ENCODE peak calls at places on chromosomes 2 and 18, in seven cellular contexts. F, L, Y, O, I, P and M are unnamed samples.

GRCh38 chr2:46489430-46489829 is 10.1 kb downstream of the TMEM247 start:
- DNase-seq in F (no peak), L (no peak), Y (peak), O (no peak), I (no peak), P (no peak), M (peak)

GRCh38 chr2:70509565-70509964 is 44.1 kb downstream of the TGFA start:
- DNase-seq in F (no peak), L (peak), Y (peak), O (no peak), I (no peak), P (no peak), M (no peak)

GRCh38 chr18:55858661-55859111 is 270.7 kb upstream of the TCF4 start:
- DNase-seq in F (no peak), L (no peak), Y (peak), O (no peak), I (peak), P (no peak), M (no peak)

GRCh38 chr2:121489284-121489683 is 41.4 kb upstream of the RNU4ATAC start:
- DNase-seq in F (no peak), L (peak), Y (peak), O (no peak), I (peak), P (no peak), M (no peak)

GRCh38 chr2:240293865-240294461 is 141.5 kb upstream of the GPC1 start:
- DNase-seq in F (no peak), L (no peak), Y (no peak), O (no peak), I (no peak), P (no peak), M (peak)

GRCh38 chr2:234241656-234242445 is 191.3 kb downstream of the SPP2 start:
- DNase-seq in F (peak), L (no peak), Y (peak), O (peak), I (peak), P (no peak), M (no peak)

GRCh38 chr2:241134711-241135110 is 14.6 kb downstream of the PASK start:
- DNase-seq in F (no peak), L (no peak), Y (no peak), O (no peak), I (no peak), P (no peak), M (no peak)

GRCh38 chr2:75319951-75320350 is 120.6 kb upstream of the TACR1 start:
- DNase-seq in F (no peak), L (no peak), Y (no peak), O (no peak), I (no peak), P (no peak), M (no peak)

GRCh38 chr2:147543056-147543455 is 301.8 kb upstream of the ACVR2A start:
- DNase-seq in F (no peak), L (no peak), Y (peak), O (no peak), I (no peak), P (no peak), M (no peak)

GRCh38 chr2:135030826-135031225 is 16.4 kb downstream of the MAP3K19 start:
- DNase-seq in F (peak), L (no peak), Y (peak), O (no peak), I (peak), P (no peak), M (no peak)

GRCh38 chr2:212611026-212611425 is 72.4 kb upstream of the ERBB4 start:
- DNase-seq in F (no peak), L (no peak), Y (no peak), O (no peak), I (no peak), P (no peak), M (no peak)

GRCh38 chr18:55907352-55908045 is 319.5 kb upstream of the TCF4 start:
- DNase-seq in F (no peak), L (no peak), Y (no peak), O (no peak), I (peak), P (no peak), M (no peak)

GRCh38 chr2:98726735-98727368 is 4.1 kb downstream of the MGAT4A start:
- DNase-seq in F (no peak), L (no peak), Y (no peak), O (no peak), I (no peak), P (no peak), M (no peak)

GRCh38 chr18:59286341-59286740 is 13.1 kb upstream of the RAX start:
- DNase-seq in F (no peak), L (no peak), Y (no peak), O (no peak), I (no peak), P (no peak), M (no peak)

GRCh38 chr2:149191915-149192314 is 138.5 kb upstream of the LYPD6 start:
- DNase-seq in F (no peak), L (no peak), Y (no peak), O (no peak), I (no peak), P (no peak), M (no peak)

GRCh38 chr2:238326801-238327365 is 6.6 kb downstream of the TRAF3IP1 start:
- DNase-seq in F (no peak), L (no peak), Y (no peak), O (no peak), I (no peak), P (no peak), M (no peak)

GRCh38 chr18:2412261-2412660 is 159.0 kb downstream of the METTL4 start:
- DNase-seq in F (no peak), L (no peak), Y (no peak), O (no peak), I (no peak), P (no peak), M (no peak)

GRCh38 chr2:20667531-20668401 is 822 bp downstream of the GDF7 start:
- DNase-seq in F (no peak), L (no peak), Y (no peak), O (no peak), I (no peak), P (no peak), M (no peak)

GRCh38 chr2:43126817-43127207 is 99.6 kb downstream of the ZFP36L2 start:
- DNase-seq in F (no peak), L (no peak), Y (no peak), O (no peak), I (no peak), P (no peak), M (no peak)

GRCh38 chr2:151410485-151410833 is 757 bp downstream of the RIF1 start:
- DNase-seq in F (peak), L (peak), Y (peak), O (no peak), I (no peak), P (peak), M (no peak)

GRCh38 chr2:20419007-20419576 is 27.8 kb upstream of the RHOB start:
- DNase-seq in F (no peak), L (no peak), Y (no peak), O (no peak), I (peak), P (no peak), M (peak)

GRCh38 chr2:162244559-162245031 is 1.4 kb upstream of the FAP start:
- DNase-seq in F (peak), L (no peak), Y (peak), O (peak), I (peak), P (no peak), M (peak)

GRCh38 chr2:56624181-56624580 is 440.4 kb downstream of the CCDC85A start:
- DNase-seq in F (no peak), L (no peak), Y (peak), O (no peak), I (no peak), P (no peak), M (no peak)

GRCh38 chr2:6921321-6921922 is 4.2 kb downstream of the RNF144A start:
- DNase-seq in F (no peak), L (no peak), Y (no peak), O (no peak), I (no peak), P (no peak), M (no peak)

GRCh38 chr2:236798491-236798890 is 228.9 kb downstream of the ACKR3 start:
- DNase-seq in F (no peak), L (no peak), Y (no peak), O (no peak), I (no peak), P (no peak), M (no peak)

GRCh38 chr2:209368406-209368805 is 55.4 kb upstream of the MAP2 start:
- DNase-seq in F (no peak), L (no peak), Y (peak), O (no peak), I (no peak), P (no peak), M (no peak)

GRCh38 chr2:240780023-240780831 is 39.8 kb downstream of the KIF1A start:
- DNase-seq in F (no peak), L (no peak), Y (no peak), O (no peak), I (no peak), P (no peak), M (no peak)

GRCh38 chr2:172427990-172428840 is 829 bp downstream of the ITGA6 start:
- DNase-seq in F (peak), L (peak), Y (peak), O (no peak), I (peak), P (peak), M (peak)